ENCODE peak calls at places on chromosomes 11 and 22, in ten cellular contexts. U, K, P, A, O, Z, S, D, M and J are unnamed samples.

GRCh38 chr22:43901976-43902643 is 10.3 kb upstream of the PNPLA5 start:
- DNase-seq in U (no peak), K (no peak), P (no peak), A (no peak), O (no peak), Z (peak; percentile 89), S (no peak), D (peak; percentile 72), M (no peak), J (no peak)

GRCh38 chr11:134223066-134223465 is 701 bp downstream of the NCAPD3 start:
- DNase-seq in U (no peak), K (no peak), P (no peak), A (no peak), O (no peak), Z (no peak), S (no peak), D (no peak), M (no peak), J (no peak)

GRCh38 chr11:15118431-15118830 is 3.7 kb downstream of the INSC start:
- DNase-seq in U (no peak), K (no peak), P (no peak), A (no peak), O (no peak), Z (no peak), S (no peak), D (peak; percentile 44), M (no peak), J (no peak)

GRCh38 chr22:22916215-22916951 is 28.8 kb downstream of the IGLL5 start:
- DNase-seq in U (no peak), K (no peak), P (no peak), A (no peak), O (no peak), Z (no peak), S (no peak), D (no peak), M (no peak), J (no peak)

GRCh38 chr11:78975081-78975480 is 400.4 kb upstream of the NARS2 start:
- DNase-seq in U (no peak), K (no peak), P (no peak), A (no peak), O (no peak), Z (no peak), S (no peak), D (no peak), M (no peak), J (no peak)

GRCh38 chr11:12177739-12178338 is 67.4 kb downstream of the MICAL2 start:
- DNase-seq in U (no peak), K (no peak), P (no peak), A (no peak), O (no peak), Z (peak; percentile 62), S (no peak), D (no peak), M (no peak), J (no peak)

GRCh38 chr22:43094085-43094484 is 4.9 kb upstream of the TTLL1 start:
- DNase-seq in U (no peak), K (no peak), P (no peak), A (no peak), O (peak; percentile 53), Z (no peak), S (no peak), D (peak; percentile 93), M (no peak), J (peak; percentile 92)

GRCh38 chr11:60835472-60835871 is 6.4 kb upstream of the CCDC86 start:
- DNase-seq in U (no peak), K (no peak), P (no peak), A (no peak), O (no peak), Z (no peak), S (no peak), D (peak; percentile 53), M (no peak), J (no peak)

GRCh38 chr11:61270354-61271070 is 24.6 kb downstream of the VWCE start:
- DNase-seq in U (no peak), K (no peak), P (no peak), A (no peak), O (no peak), Z (no peak), S (no peak), D (peak; percentile 75), M (no peak), J (no peak)

GRCh38 chr22:45911601-45912271 is 65.2 kb downstream of the WNT7B start:
- DNase-seq in U (no peak), K (no peak), P (peak; percentile 41), A (no peak), O (peak; percentile 36), Z (no peak), S (no peak), D (peak; percentile 88), M (peak; percentile 11), J (no peak)

GRCh38 chr22:17095538-17095937 is 10.7 kb downstream of the IL17RA start:
- DNase-seq in U (no peak), K (no peak), P (no peak), A (no peak), O (no peak), Z (no peak), S (no peak), D (peak; percentile 14), M (no peak), J (no peak)

GRCh38 chr11:123920943-123921342 is 18.5 kb upstream of the OR4D5 start:
- DNase-seq in U (no peak), K (no peak), P (no peak), A (no peak), O (no peak), Z (no peak), S (no peak), D (no peak), M (no peak), J (no peak)

GRCh38 chr11:110518809-110519514 is 89.2 kb downstream of the FDX1 start:
- DNase-seq in U (no peak), K (no peak), P (no peak), A (no peak), O (no peak), Z (no peak), S (no peak), D (no peak), M (peak; percentile 58), J (no peak)

GRCh38 chr22:38139901-38140300 is 29.4 kb upstream of the BAIAP2L2 start:
- DNase-seq in U (no peak), K (no peak), P (no peak), A (no peak), O (no peak), Z (no peak), S (no peak), D (no peak), M (no peak), J (no peak)

GRCh38 chr22:38148252-38148651 is 33.4 kb downstream of the PLA2G6 start:
- DNase-seq in U (no peak), K (no peak), P (no peak), A (no peak), O (no peak), Z (peak; percentile 57), S (no peak), D (peak; percentile 68), M (peak; percentile 62), J (no peak)

GRCh38 chr22:38142606-38143005 is 32.1 kb upstream of the BAIAP2L2 start:
- DNase-seq in U (no peak), K (no peak), P (no peak), A (no peak), O (no peak), Z (no peak), S (no peak), D (no peak), M (no peak), J (no peak)

GRCh38 chr22:38141574-38141973 is 31.1 kb upstream of the BAIAP2L2 start:
- DNase-seq in U (no peak), K (no peak), P (no peak), A (no peak), O (no peak), Z (no peak), S (no peak), D (no peak), M (no peak), J (no peak)

DNA sequence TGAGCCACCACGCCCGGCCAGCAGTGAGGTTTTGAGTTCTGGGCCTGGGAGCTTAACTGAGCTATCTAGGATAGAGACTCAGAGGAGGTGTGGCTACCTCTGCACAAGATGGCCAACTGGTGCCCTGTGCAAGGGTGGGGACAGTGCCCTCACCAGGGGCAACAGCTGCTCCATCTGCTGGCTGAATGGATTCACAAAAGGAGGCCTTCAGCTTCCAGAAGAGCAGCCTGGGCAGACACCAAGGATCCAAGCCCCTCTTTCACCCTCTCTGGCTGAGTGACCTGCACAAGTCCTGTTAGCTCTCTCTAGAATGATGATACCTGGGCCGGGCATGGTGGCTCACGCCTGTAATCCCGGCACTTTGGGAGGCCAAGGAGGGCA is 33.5 kb upstream of the BAIAP2L2 start:
- DNase-seq in U (no peak), K (no peak), P (no peak), A (no peak), O (no peak), Z (no peak), S (no peak), D (no peak), M (no peak), J (no peak)
- TF ChIP-seq CTCF in U (no peak), K (no peak), P (no peak), A (no peak), O (no peak), Z (peak; percentile 28), S (no peak), D (no peak), M (no peak), J (no peak)

GRCh38 chr22:25057013-25057881 is 104.7 kb downstream of the KIAA1671 start:
- DNase-seq in U (peak; percentile 70), K (no peak), P (peak; percentile 58), A (peak; percentile 37), O (peak; percentile 78), Z (peak; percentile 43), S (no peak), D (peak; percentile 65), M (peak; percentile 49), J (no peak)
- TF ChIP-seq CTCF in U (peak; percentile 61), K (peak; percentile 88), P (peak; percentile 81), A (peak; percentile 83), O (peak; percentile 84), Z (peak; percentile 97), S (peak; percentile 63), D (peak; percentile 98), M (peak; percentile 96), J (peak; percentile 82)

DNA sequence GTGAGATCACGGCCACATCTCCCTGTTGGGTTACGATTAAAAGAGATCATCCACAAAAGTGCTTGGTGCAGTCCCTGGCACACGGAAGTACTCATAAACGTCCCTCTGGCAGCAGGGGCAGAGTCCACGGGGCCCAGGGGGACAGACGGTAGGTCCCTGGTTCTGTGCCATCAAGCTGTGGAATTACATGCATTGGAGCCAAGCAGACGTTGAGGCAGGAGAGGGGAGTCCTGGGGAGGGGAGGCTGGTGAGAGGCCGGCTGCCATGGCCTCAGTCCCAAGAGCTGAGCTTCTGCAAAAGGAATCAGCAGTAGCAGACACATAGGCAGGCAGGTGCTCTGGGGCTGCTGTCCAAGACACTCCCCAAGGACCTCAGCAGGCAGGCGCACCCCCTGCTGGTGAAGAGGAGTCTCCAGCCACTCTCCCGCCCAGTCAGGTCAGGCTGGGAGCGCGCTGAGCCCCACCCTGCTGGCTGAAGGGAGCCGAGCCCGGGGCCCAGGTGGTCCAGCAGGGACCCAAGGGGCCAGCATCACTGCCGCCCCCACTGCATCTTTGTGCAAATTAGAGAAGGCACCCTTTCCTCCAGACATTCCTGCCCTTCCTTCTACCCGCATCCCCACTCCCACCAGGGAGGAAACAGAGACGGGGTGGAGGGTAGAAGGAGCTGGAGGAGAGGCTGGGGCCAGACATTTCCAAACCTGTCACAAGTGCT is 7.6 kb upstream of the KCTD17 start:
- DNase-seq in U (no peak), K (no peak), P (no peak), A (no peak), O (peak; percentile 88), Z (no peak), S (no peak), D (peak; percentile 79), M (peak; percentile 66), J (peak; percentile 65)
- TF ChIP-seq CTCF in U (no peak), K (no peak), P (no peak), A (peak; percentile 11), O (peak; percentile 79), Z (peak; percentile 71), S (no peak), D (peak; percentile 79), M (peak; percentile 64), J (peak; percentile 89)

GRCh38 chr11:70504246-70505020 is 106.1 kb downstream of the CTTN start:
- DNase-seq in U (peak; percentile 3), K (no peak), P (no peak), A (no peak), O (no peak), Z (no peak), S (no peak), D (no peak), M (no peak), J (no peak)
- TF ChIP-seq CTCF in U (no peak), K (no peak), P (no peak), A (no peak), O (no peak), Z (no peak), S (no peak), D (no peak), M (no peak), J (no peak)